ENCODE peak calls at places on chromosomes 3 and 15, in six cellular contexts. O, R, E, M, Z and X are unnamed samples.

GRCh38 chr15:49225572-49226281 is 55.7 kb downstream of the GALK2 start:
- DNase-seq in O (no peak), R (peak), E (no peak), M (no peak), Z (no peak), X (no peak)

GRCh38 chr3:159854500-159855124 is 134.0 kb upstream of the IL12A start:
- DNase-seq in O (no peak), R (peak), E (no peak), M (no peak), Z (no peak), X (no peak)

GRCh38 chr3:18900994-18901393 is 247.3 kb upstream of the KCNH8 start:
- DNase-seq in O (no peak), R (peak), E (no peak), M (no peak), Z (no peak), X (no peak)

GRCh38 chr3:120420360-120420759 is 30.4 kb downstream of the FSTL1 start:
- DNase-seq in O (no peak), R (no peak), E (no peak), M (no peak), Z (no peak), X (no peak)

GRCh38 chr3:129961142-129961541 is 13.4 kb upstream of the TRH start:
- DNase-seq in O (no peak), R (no peak), E (no peak), M (no peak), Z (no peak), X (no peak)

GRCh38 chr15:49656734-49657133 is 35.9 kb downstream of the DTWD1 start:
- DNase-seq in O (no peak), R (no peak), E (no peak), M (no peak), Z (no peak), X (no peak)

GRCh38 chr15:47685141-47685870 is 32.0 kb upstream of the SEMA6D start:
- DNase-seq in O (no peak), R (no peak), E (no peak), M (no peak), Z (no peak), X (no peak)

GRCh38 chr3:109115451-109115850 is 2.5 kb downstream of the MORC1 start:
- DNase-seq in O (no peak), R (peak), E (no peak), M (no peak), Z (no peak), X (no peak)

GRCh38 chr3:78919021-78919755 is 848.6 kb downstream of the ROBO1 start:
- DNase-seq in O (no peak), R (peak), E (no peak), M (no peak), Z (no peak), X (no peak)

GRCh38 chr3:30894521-30895289 is at the start of gene GADL1:
- DNase-seq in O (peak), R (peak), E (no peak), M (no peak), Z (no peak), X (no peak)

GRCh38 chr3:49680493-49681231 is 6.5 kb downstream of the APEH start:
- DNase-seq in O (no peak), R (no peak), E (no peak), M (no peak), Z (no peak), X (no peak)

GRCh38 chr3:149376728-149377407 is 581 bp downstream of the TM4SF1 start:
- DNase-seq in O (no peak), R (peak), E (no peak), M (no peak), Z (no peak), X (no peak)

GRCh38 chr15:62952969-62953368 is 89.6 kb upstream of the TPM1 start:
- DNase-seq in O (no peak), R (no peak), E (no peak), M (no peak), Z (no peak), X (no peak)

GRCh38 chr3:11346416-11346815 is 74.2 kb downstream of the ATG7 start:
- DNase-seq in O (no peak), R (peak), E (no peak), M (no peak), Z (no peak), X (no peak)

GRCh38 chr15:92076536-92076935 is 223.0 kb downstream of the SLCO3A1 start:
- DNase-seq in O (no peak), R (no peak), E (no peak), M (no peak), Z (no peak), X (no peak)

GRCh38 chr3:119600732-119601131 is 3.0 kb downstream of the PLA1A start:
- DNase-seq in O (no peak), R (no peak), E (no peak), M (no peak), Z (no peak), X (no peak)

GRCh38 chr3:100745617-100746016 is 36.3 kb downstream of the TFG start:
- DNase-seq in O (no peak), R (no peak), E (no peak), M (no peak), Z (no peak), X (no peak)

GRCh38 chr15:75727031-75727531 is 14.4 kb upstream of the CSPG4 start:
- DNase-seq in O (no peak), R (no peak), E (no peak), M (no peak), Z (no peak), X (no peak)

GRCh38 chr3:116739678-116740077 is 30.1 kb downstream of the TUSC7 start:
- DNase-seq in O (no peak), R (no peak), E (no peak), M (no peak), Z (no peak), X (no peak)

GRCh38 chr15:93168913-93169312 is 79.9 kb upstream of the RGMA start:
- DNase-seq in O (no peak), R (peak), E (no peak), M (no peak), Z (no peak), X (no peak)

GRCh38 chr3:153404157-153404556 is 242.1 kb downstream of the RAP2B start:
- DNase-seq in O (no peak), R (no peak), E (no peak), M (no peak), Z (no peak), X (no peak)

GRCh38 chr3:557972-558371 is 361.4 kb downstream of the CHL1 start:
- DNase-seq in O (no peak), R (no peak), E (no peak), M (no peak), Z (no peak), X (no peak)

GRCh38 chr3:172221550-172221949 is 182.2 kb downstream of the FNDC3B start:
- DNase-seq in O (no peak), R (peak), E (no peak), M (no peak), Z (no peak), X (no peak)

GRCh38 chr15:85652457-85652856 is 142.3 kb downstream of the KLHL25 start:
- DNase-seq in O (no peak), R (no peak), E (no peak), M (no peak), Z (no peak), X (no peak)

GRCh38 chr15:79629687-79630086 is 197.6 kb downstream of the MINAR1 start:
- DNase-seq in O (no peak), R (peak), E (no peak), M (no peak), Z (no peak), X (no peak)

GRCh38 chr15:55829826-55830225 is 86.9 kb upstream of the PRTG start:
- DNase-seq in O (no peak), R (no peak), E (no peak), M (no peak), Z (no peak), X (no peak)

GRCh38 chr3:78765671-78766485 is 1001.9 kb downstream of the ROBO1 start:
- DNase-seq in O (no peak), R (no peak), E (no peak), M (no peak), Z (no peak), X (no peak)

GRCh38 chr3:190591080-190591479 is 77.2 kb downstream of the IL1RAP start:
- DNase-seq in O (no peak), R (no peak), E (no peak), M (no peak), Z (no peak), X (no peak)